ENCODE peak calls at places on chromosomes 16 and 17, in ten cellular contexts. O is heart right ventricle, W is left ventricle myocardium inferior, H is esophagus muscularis mucosa, L is PC-9, Y is GM23248, T is thoracic aorta, Q is AG04450, I is stomach, U is choroid plexus epithelial cell. M is an unnamed sample.
A peak's percentile ranks its signal among the peaks of the same experiment; 100 is the strongest.

GRCh38 chr17:40121191-40121885 is 433 bp upstream of the MSL1 start:
- DNase-seq in O (peak; percentile 11), W (peak; percentile 51), H (no peak), L (peak; percentile 27), Y (peak; percentile 74), T (no peak), Q (no peak), I (no peak), U (peak; percentile 49), M (no peak)

GRCh38 chr16:71637398-71637797 is 11.4 kb downstream of the MARVELD3 start:
- DNase-seq in O (no peak), W (no peak), H (no peak), L (no peak), Y (peak; percentile 79), T (no peak), Q (peak; percentile 63), I (no peak), U (peak; percentile 99), M (no peak)

GRCh38 chr17:21036361-21036881 is 6.4 kb downstream of the USP22 start:
- DNase-seq in O (no peak), W (no peak), H (no peak), L (no peak), Y (peak; percentile 51), T (no peak), Q (no peak), I (no peak), U (peak; percentile 60), M (peak; percentile 43)

GRCh38 chr16:23014592-23014991 is 134.7 kb downstream of the USP31 start:
- DNase-seq in O (no peak), W (no peak), H (no peak), L (no peak), Y (peak; percentile 5), T (no peak), Q (no peak), I (no peak), U (no peak), M (peak; percentile 34)

GRCh38 chr16:85928411-85928820 is 29.5 kb downstream of the IRF8 start:
- DNase-seq in O (no peak), W (no peak), H (no peak), L (no peak), Y (peak; percentile 60), T (no peak), Q (no peak), I (no peak), U (peak; percentile 50), M (peak; percentile 92)

GRCh38 chr17:63491976-63492575 is 15.2 kb downstream of the ACE start:
- DNase-seq in O (no peak), W (no peak), H (no peak), L (no peak), Y (no peak), T (no peak), Q (no peak), I (no peak), U (no peak), M (no peak)

GRCh38 chr17:4836221-4836620 is 3.1 kb downstream of the MINK1 start:
- DNase-seq in O (no peak), W (no peak), H (no peak), L (no peak), Y (no peak), T (no peak), Q (no peak), I (no peak), U (no peak), M (peak; percentile 7)

GRCh38 chr16:86806838-86807351 is 228.5 kb downstream of the FOXL1 start:
- DNase-seq in O (no peak), W (no peak), H (no peak), L (no peak), Y (no peak), T (no peak), Q (peak; percentile 11), I (no peak), U (no peak), M (no peak)

GRCh38 chr16:66717112-66717675 is 20.7 kb upstream of the CMTM4 start:
- DNase-seq in O (peak; percentile 14), W (peak; percentile 27), H (no peak), L (no peak), Y (peak; percentile 82), T (no peak), Q (peak; percentile 45), I (no peak), U (peak; percentile 74), M (no peak)

GRCh38 chr16:53984936-53985335 is 281.0 kb downstream of the FTO start:
- DNase-seq in O (no peak), W (no peak), H (no peak), L (no peak), Y (no peak), T (no peak), Q (no peak), I (no peak), U (no peak), M (no peak)

GRCh38 chr17:46771601-46772012 is 46.9 kb downstream of the WNT3 start:
- DNase-seq in O (no peak), W (no peak), H (no peak), L (peak; percentile 41), Y (peak; percentile 58), T (no peak), Q (no peak), I (peak; percentile 26), U (peak; percentile 13), M (no peak)
- H3K4me3 ChIP-seq in O (peak overlapping the region; percentile 66), W (peak overlapping the region; percentile 75), H (peak overlapping the region; percentile 64), L (peak overlapping the region; percentile 75), Y (peak overlapping the region; percentile 68), T (peak overlapping the region; percentile 79), Q (peak overlapping the region; percentile 52), I (peak overlapping the region; percentile 54), U (peak overlapping the region; percentile 55), M (peak overlapping the region; percentile 51)

DNA sequence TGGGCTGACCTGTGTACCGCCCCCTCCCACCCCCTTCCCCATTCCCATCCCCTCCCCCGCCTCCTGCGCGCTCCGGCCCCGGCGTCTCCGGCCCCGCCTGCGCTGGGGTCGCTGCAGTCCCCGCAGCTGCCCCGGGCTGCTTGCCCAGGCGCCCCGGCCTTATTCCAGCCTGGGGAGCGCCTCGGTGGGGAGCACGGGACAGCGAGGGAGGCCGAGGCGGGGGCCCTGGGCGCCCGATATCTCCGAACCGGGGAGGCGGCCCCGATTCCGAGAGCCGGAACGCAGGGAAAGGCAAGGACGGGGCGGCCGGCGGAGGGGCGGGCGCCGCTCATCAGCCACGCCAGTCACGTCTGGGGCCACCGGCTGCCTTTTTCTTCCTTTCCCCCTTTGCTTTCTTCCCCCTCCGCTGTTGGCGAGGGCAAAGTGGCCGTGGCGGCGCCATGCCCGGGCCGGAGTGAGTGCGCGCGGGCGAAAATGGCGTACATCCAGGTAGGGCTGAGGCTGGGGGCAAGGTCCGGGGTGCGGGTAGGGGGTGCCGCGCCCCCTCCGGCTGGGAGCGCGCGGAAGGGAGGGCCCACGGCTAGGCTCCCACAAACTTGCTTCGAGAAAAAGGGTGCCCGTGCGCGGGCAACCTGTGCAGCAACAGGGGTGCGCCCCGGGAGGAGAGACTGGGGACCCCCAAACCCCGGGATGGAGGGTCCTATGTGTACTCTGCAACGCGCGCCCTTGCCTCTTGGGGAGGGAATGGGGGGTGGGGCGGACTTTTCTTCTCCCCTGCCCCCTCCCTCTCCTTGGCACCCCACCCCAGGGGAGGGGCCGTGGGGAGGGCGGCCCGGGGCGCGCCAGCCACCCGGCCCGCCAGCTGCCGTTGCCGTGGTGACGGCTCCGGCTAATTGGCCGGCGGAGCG is at the start of gene SYT17:
- DNase-seq in O (peak; percentile 14), W (peak; percentile 19), H (no peak), L (peak; percentile 74), Y (peak; percentile 29), T (no peak), Q (no peak), I (peak; percentile 63), U (no peak), M (no peak)
- H3K4me3 ChIP-seq in O (peak within 1 kb of the TSS; percentile 64), W (peak within 1 kb of the TSS; percentile 72), H (peak within 1 kb of the TSS; percentile 61), L (peak within 1 kb of the TSS; percentile 96), Y (peak within 1 kb of the TSS; percentile 44), T (peak within 1 kb of the TSS; percentile 71), Q (peak within 1 kb of the TSS; percentile 42), I (peak within 1 kb of the TSS; percentile 56), U (peak within 1 kb of the TSS; percentile 41), M (peak within 1 kb of the TSS; percentile 29)

GRCh38 chr17:16519021-16519420 is 27.0 kb upstream of the LRRC75A start:
- DNase-seq in O (no peak), W (no peak), H (no peak), L (no peak), Y (no peak), T (no peak), Q (no peak), I (no peak), U (no peak), M (no peak)

GRCh38 chr17:16513858-16514257 is 21.9 kb upstream of the LRRC75A start:
- DNase-seq in O (no peak), W (no peak), H (no peak), L (no peak), Y (no peak), T (no peak), Q (no peak), I (no peak), U (no peak), M (peak; percentile 49)

GRCh38 chr17:16515933-16516332 is 23.9 kb upstream of the LRRC75A start:
- DNase-seq in O (no peak), W (no peak), H (no peak), L (no peak), Y (no peak), T (no peak), Q (no peak), I (no peak), U (no peak), M (no peak)

GRCh38 chr17:16517477-16517876 is 25.5 kb upstream of the LRRC75A start:
- DNase-seq in O (no peak), W (no peak), H (no peak), L (no peak), Y (no peak), T (no peak), Q (no peak), I (no peak), U (no peak), M (no peak)

DNA sequence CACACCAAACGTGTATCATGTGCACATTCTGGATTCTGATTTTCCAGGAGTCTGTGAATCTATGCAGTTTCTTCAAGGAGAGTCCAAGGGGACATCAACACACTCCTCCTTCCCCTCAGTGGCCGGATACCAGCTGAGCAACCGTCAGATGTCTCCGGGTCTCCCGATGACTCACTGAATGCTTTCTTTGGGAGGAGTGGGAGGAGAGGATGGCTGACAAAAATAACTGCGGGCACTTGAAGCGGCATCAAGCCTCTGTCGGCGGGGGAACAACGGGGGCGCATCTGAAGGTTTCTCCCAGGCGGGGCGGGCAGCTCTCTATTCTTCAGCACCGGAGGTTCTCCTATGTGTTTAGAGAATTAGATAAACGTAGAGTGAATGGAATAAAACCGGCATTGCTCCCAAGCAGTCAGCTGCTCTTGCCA is 24.6 kb upstream of the LRRC75A start:
- DNase-seq in O (peak; percentile 49), W (no peak), H (no peak), L (peak; percentile 44), Y (peak; percentile 75), T (no peak), Q (peak; percentile 29), I (no peak), U (peak; percentile 81), M (no peak)
- H3K4me3 ChIP-seq in O (peak overlapping the region; percentile 8), W (peak overlapping the region; percentile 44), H (peak overlapping the region; percentile 24), L (no peak overlapping the region), Y (peak overlapping the region; percentile 54), T (peak overlapping the region; percentile 29), Q (peak overlapping the region; percentile 20), I (no peak overlapping the region), U (peak overlapping the region; percentile 46), M (no peak overlapping the region)

DNA sequence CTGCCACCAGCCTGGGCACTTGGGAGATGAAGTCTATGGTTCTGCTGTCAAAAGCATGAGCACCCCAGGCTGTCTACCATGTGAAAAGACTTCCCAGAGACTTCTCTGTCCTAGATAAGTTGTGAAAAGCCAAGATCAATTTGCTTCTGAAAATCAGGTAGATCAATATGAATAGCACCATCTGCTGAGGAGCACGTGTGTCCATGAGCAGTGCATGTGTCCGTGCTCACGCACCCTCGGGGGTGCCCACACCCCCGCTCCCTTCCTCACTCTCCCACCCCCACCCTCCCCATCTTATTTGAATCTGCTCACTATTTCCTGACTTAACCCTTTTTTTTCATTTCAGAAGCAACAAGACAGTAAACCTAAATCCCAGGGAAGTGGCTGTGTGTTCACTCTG is 238.3 kb upstream of the SDK2 start:
- DNase-seq in O (no peak), W (no peak), H (no peak), L (no peak), Y (no peak), T (no peak), Q (no peak), I (no peak), U (no peak), M (no peak)
- H3K4me3 ChIP-seq in O (no peak overlapping the region), W (no peak overlapping the region), H (no peak overlapping the region), L (no peak overlapping the region), Y (no peak overlapping the region), T (no peak overlapping the region), Q (no peak overlapping the region), I (no peak overlapping the region), U (no peak overlapping the region), M (no peak overlapping the region)

M was measured in HL-60.